ENCODE peak calls at places on chromosome 3, in four cellular contexts. T is HepG2, G is K562, Q is H1. E is an unnamed sample.

GRCh38 chr3:128285042-128285924 is 132.0 kb downstream of the EEFSEC start:
- DNase-seq in G (no peak), Q (no peak), T (no peak), E (no peak)

GRCh38 chr3:124383846-124384483 is 346.3 kb upstream of the UMPS start:
- DNase-seq in Q (no peak), G (no peak), T (no peak), E (no peak)

GRCh38 chr3:193780810-193781472 is 187.9 kb downstream of the OPA1 start:
- DNase-seq in G (peak; percentile 78), Q (peak; percentile 50), T (peak; percentile 44), E (no peak)

GRCh38 chr3:113746955-113747718 is at the start of gene ATP6V1A:
- DNase-seq in Q (no peak), G (peak; percentile 75), T (peak; percentile 11), E (no peak)

GRCh38 chr3:18771931-18772330 is 346.8 kb upstream of the SATB1 start:
- DNase-seq in G (no peak), Q (no peak), T (no peak), E (no peak)

GRCh38 chr3:43959498-43960447 is 269.0 kb downstream of the ABHD5 start:
- DNase-seq in T (no peak), Q (no peak), G (no peak), E (no peak)

GRCh38 chr3:10867384-10867783 is 51.4 kb downstream of the SLC6A11 start:
- DNase-seq in T (no peak), Q (no peak), G (peak; percentile 29), E (no peak)

GRCh38 chr3:193743702-193744047 is 150.7 kb downstream of the OPA1 start:
- DNase-seq in Q (no peak), T (no peak), G (no peak), E (no peak)

GRCh38 chr3:21717272-21717671 is 33.7 kb downstream of the ZNF385D start:
- DNase-seq in Q (no peak), G (no peak), T (no peak), E (no peak)

GRCh38 chr3:85662462-85662861 is 703.7 kb downstream of the CADM2 start:
- DNase-seq in G (no peak), Q (no peak), T (no peak), E (no peak)

GRCh38 chr3:44893097-44893496 is 18.7 kb downstream of the TGM4 start:
- DNase-seq in G (no peak), T (no peak), Q (no peak), E (no peak)

GRCh38 chr3:65713016-65713415 is 325.7 kb downstream of the MAGI1 start:
- DNase-seq in Q (no peak), T (no peak), G (no peak), E (no peak)

GRCh38 chr3:54443572-54444161 is 321.3 kb downstream of the CACNA2D3 start:
- DNase-seq in T (peak; percentile 82), Q (no peak), G (no peak), E (no peak)

GRCh38 chr3:117084277-117084676 is 374.7 kb downstream of the TUSC7 start:
- DNase-seq in G (no peak), Q (no peak), T (no peak), E (no peak)

GRCh38 chr3:186315581-186316354 is 46.3 kb downstream of the DGKG start:
- DNase-seq in Q (no peak), T (no peak), G (no peak), E (no peak)

GRCh38 chr3:110816008-110816407 is 255.6 kb upstream of the NECTIN3 start:
- DNase-seq in T (no peak), G (no peak), Q (no peak), E (no peak)

GRCh38 chr3:136149569-136150136 is 46.5 kb downstream of the MSL2 start:
- DNase-seq in T (no peak), Q (no peak), G (no peak), E (no peak)

GRCh38 chr3:49387721-49388120 is 24.1 kb downstream of the RHOA start:
- DNase-seq in Q (no peak), G (no peak), T (no peak), E (no peak)

GRCh38 chr3:81778678-81779182 is 17.3 kb upstream of the GBE1 start:
- DNase-seq in T (no peak), G (no peak), Q (no peak), E (peak; percentile 39)

GRCh38 chr3:165983284-165983683 is 146.1 kb upstream of the BCHE start:
- DNase-seq in G (no peak), Q (no peak), T (no peak), E (no peak)

GRCh38 chr3:61805510-61806080 is 244.2 kb downstream of the PTPRG start:
- DNase-seq in T (no peak), G (no peak), Q (no peak), E (no peak)

GRCh38 chr3:42071720-42072582 is 19.2 kb upstream of the TRAK1 start:
- DNase-seq in Q (no peak), T (peak; percentile 39), G (no peak), E (no peak)

GRCh38 chr3:57048728-57049127 is 11.7 kb upstream of the SPATA12 start:
- DNase-seq in G (no peak), T (no peak), Q (no peak), E (no peak)

GRCh38 chr3:141647562-141647915 is 90.6 kb upstream of the RNF7 start:
- DNase-seq in Q (no peak), T (no peak), G (no peak), E (no peak)

GRCh38 chr3:39361252-39361927 is 21.8 kb upstream of the SLC25A38 start:
- DNase-seq in G (no peak), T (no peak), Q (no peak), E (no peak)

GRCh38 chr3:191263850-191264249 is 64.8 kb downstream of the OSTN start:
- DNase-seq in G (no peak), T (no peak), Q (no peak), E (no peak)

GRCh38 chr3:173709026-173709425 is 311.5 kb downstream of the NLGN1 start:
- DNase-seq in G (no peak), Q (no peak), T (no peak), E (no peak)

GRCh38 chr3:60081381-60082095 is 1031.7 kb upstream of the CFAP20DC start:
- DNase-seq in G (no peak), T (no peak), Q (no peak), E (peak; percentile 20)

GRCh38 chr3:5041315-5041714 is 62.1 kb downstream of the BHLHE40 start:
- DNase-seq in G (peak; percentile 52), Q (no peak), T (no peak), E (no peak)

GRCh38 chr3:43477600-43477999 is 144.2 kb downstream of the ANO10 start:
- DNase-seq in T (no peak), Q (no peak), G (no peak), E (no peak)

GRCh38 chr3:105195260-105195659 is 171.4 kb upstream of the ALCAM start:
- DNase-seq in G (no peak), T (no peak), Q (no peak), E (no peak)

GRCh38 chr3:53938645-53939044 is 47.0 kb upstream of the SELENOK start:
- DNase-seq in Q (no peak), T (peak; percentile 25), G (peak; percentile 24), E (no peak)

GRCh38 chr3:108131105-108131794 is 40.4 kb upstream of the CD47 start:
- DNase-seq in G (no peak), Q (no peak), T (no peak), E (no peak)

GRCh38 chr3:194304186-194304917 is 46.8 kb downstream of the CPN2 start:
- DNase-seq in G (no peak), Q (no peak), T (no peak), E (no peak)

GRCh38 chr3:194906229-194906629 is 220.5 kb downstream of the FAM43A start:
- DNase-seq in G (no peak), T (peak; percentile 29), Q (no peak), E (no peak)

GRCh38 chr3:17733768-17734167 is 8.7 kb downstream of the TBC1D5 start:
- DNase-seq in Q (no peak), T (no peak), G (no peak), E (no peak)

GRCh38 chr3:17737591-17737990 is 4.8 kb downstream of the TBC1D5 start:
- DNase-seq in G (no peak), Q (no peak), T (no peak), E (no peak)

GRCh38 chr3:17730318-17730967 is 12.0 kb downstream of the TBC1D5 start:
- DNase-seq in T (peak; percentile 15), Q (no peak), G (no peak), E (no peak)

GRCh38 chr3:17738219-17738618 is 4.2 kb downstream of the TBC1D5 start:
- DNase-seq in T (no peak), G (no peak), Q (no peak), E (no peak)

GRCh38 chr3:17733270-17733669 is 9.2 kb downstream of the TBC1D5 start:
- DNase-seq in Q (no peak), T (no peak), G (no peak), E (no peak)
- TF ChIP-seq KDM1A in Q (no peak), T (no peak), G (no peak), E (no peak)

DNA sequence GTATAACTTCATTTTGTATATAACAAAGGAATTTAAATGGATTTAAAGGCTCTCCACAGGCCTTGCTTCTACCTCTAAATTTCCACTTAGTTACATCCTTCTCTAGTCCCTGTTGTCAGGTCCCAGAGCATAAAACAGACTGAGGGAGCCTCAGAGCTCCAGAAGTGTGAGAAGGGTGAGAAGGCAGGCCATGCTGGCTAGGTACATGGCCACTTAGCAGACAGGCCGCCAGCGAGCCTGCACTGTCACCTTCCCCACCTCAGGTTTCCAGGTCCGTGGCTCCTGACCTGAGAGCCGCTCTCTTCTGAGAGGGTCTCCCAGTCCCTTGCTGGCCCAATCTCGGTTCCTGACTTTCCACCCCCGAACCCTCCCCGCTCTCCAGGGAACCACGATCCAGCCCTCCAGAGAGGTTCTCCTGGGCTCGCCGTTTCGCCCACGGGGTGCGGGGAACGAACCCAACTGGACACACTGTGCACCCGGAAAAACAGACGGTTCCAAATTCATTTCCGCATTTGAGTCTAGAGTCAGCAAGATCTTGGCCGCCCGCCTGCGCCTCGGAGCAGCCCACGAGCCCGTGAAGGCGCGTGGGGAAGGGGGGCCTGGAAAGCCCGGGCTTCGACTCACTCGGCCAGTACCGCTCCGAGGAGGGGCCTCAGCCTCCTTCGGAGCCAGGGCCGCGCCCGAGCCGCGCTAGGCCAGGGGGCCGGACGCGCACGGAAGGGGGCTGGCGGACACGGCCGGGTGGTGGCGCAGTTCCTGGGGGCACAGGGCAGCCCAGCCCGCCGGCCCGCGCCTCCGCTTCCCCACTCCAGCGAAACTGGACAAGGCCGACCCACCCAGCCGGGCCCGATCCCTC is 16.7 kb upstream of the SOX2 start:
- DNase-seq in T (no peak), Q (no peak), G (no peak), E (no peak)
- TF ChIP-seq TAF1 in T (no peak), Q (no peak), G (no peak), E (no peak)

GRCh38 chr3:181838940-181839914 is 127.5 kb downstream of the SOX2 start:
- DNase-seq in Q (no peak), T (no peak), G (no peak), E (no peak)
- TF ChIP-seq KDM1A in Q (no peak), T (no peak), G (no peak), E (no peak)

GRCh38 chr3:160001154-160001760 is 12.6 kb downstream of the IL12A start:
- DNase-seq in T (no peak), G (no peak), Q (no peak), E (no peak)
- TF ChIP-seq TAF1 in T (no peak), G (no peak), Q (no peak), E (no peak)

GRCh38 chr3:69328103-69328755 is 57.7 kb downstream of the FRMD4B start:
- DNase-seq in G (no peak), T (no peak), Q (no peak), E (no peak)

GRCh38 chr3:69326821-69327433 is 59.0 kb downstream of the FRMD4B start:
- DNase-seq in G (no peak), T (no peak), Q (no peak), E (peak; percentile 86)

GRCh38 chr3:69330891-69331400 is 54.9 kb downstream of the FRMD4B start:
- DNase-seq in T (no peak), G (no peak), Q (no peak), E (no peak)

GRCh38 chr3:69329897-69330296 is 56.0 kb downstream of the FRMD4B start:
- DNase-seq in Q (no peak), G (no peak), T (no peak), E (no peak)

GRCh38 chr3:69328903-69329302 is 57.0 kb downstream of the FRMD4B start:
- DNase-seq in Q (no peak), G (no peak), T (no peak), E (no peak)
- TF ChIP-seq KDM1A in Q (no peak), G (no peak), T (no peak), E (no peak)